ENCODE peak calls at places on chromosomes 5 and 9, in five cellular contexts. One of them, this sample, is unnamed.

GRCh38 chr9:5815421-5815820 is 17.5 kb downstream of the ERMP1 start:
- DNase-seq in progenitor cell of endocrine pancreas: no peak
- DNase-seq in NT2/D1: no peak
- DNase-seq in pancreas: no peak
- DNase-seq in Peyer's patch: no peak
- DNase-seq in this sample: no peak

GRCh38 chr5:142851731-142852130 is 81.6 kb downstream of the ARHGAP26 start:
- DNase-seq in progenitor cell of endocrine pancreas: no peak
- DNase-seq in NT2/D1: no peak
- DNase-seq in pancreas: no peak
- DNase-seq in Peyer's patch: no peak
- DNase-seq in this sample: no peak

GRCh38 chr5:64839936-64840335 is 71.2 kb downstream of the CWC27 start:
- DNase-seq in progenitor cell of endocrine pancreas: no peak
- DNase-seq in NT2/D1: no peak
- DNase-seq in pancreas: no peak
- DNase-seq in Peyer's patch: no peak
- DNase-seq in this sample: no peak

GRCh38 chr5:126917918-126918623 is 112.3 kb downstream of the MARCHF3 start:
- DNase-seq in progenitor cell of endocrine pancreas: peak
- DNase-seq in NT2/D1: no peak
- DNase-seq in pancreas: peak
- DNase-seq in Peyer's patch: no peak
- DNase-seq in this sample: no peak

GRCh38 chr5:110884005-110884404 is 145.2 kb downstream of the SLC25A46 start:
- DNase-seq in progenitor cell of endocrine pancreas: no peak
- DNase-seq in NT2/D1: no peak
- DNase-seq in pancreas: no peak
- DNase-seq in Peyer's patch: no peak
- DNase-seq in this sample: no peak

GRCh38 chr9:127283917-127284316 is 19.3 kb downstream of the GARNL3 start:
- DNase-seq in progenitor cell of endocrine pancreas: no peak
- DNase-seq in NT2/D1: no peak
- DNase-seq in pancreas: no peak
- DNase-seq in Peyer's patch: peak
- DNase-seq in this sample: peak

GRCh38 chr9:13939129-13939528 is 374.8 kb downstream of the NFIB start:
- DNase-seq in progenitor cell of endocrine pancreas: no peak
- DNase-seq in NT2/D1: no peak
- DNase-seq in pancreas: no peak
- DNase-seq in Peyer's patch: no peak
- DNase-seq in this sample: no peak

GRCh38 chr5:180802325-180803180 is at the start of gene MGAT1:
- DNase-seq in progenitor cell of endocrine pancreas: peak
- DNase-seq in NT2/D1: no peak
- DNase-seq in pancreas: peak
- DNase-seq in Peyer's patch: peak
- DNase-seq in this sample: peak

GRCh38 chr5:180162304-180162661 is 46.7 kb downstream of the RASGEF1C start:
- DNase-seq in progenitor cell of endocrine pancreas: no peak
- DNase-seq in NT2/D1: no peak
- DNase-seq in pancreas: no peak
- DNase-seq in Peyer's patch: peak
- DNase-seq in this sample: no peak

GRCh38 chr9:35675732-35676392 is 2.1 kb downstream of the CA9 start:
- DNase-seq in progenitor cell of endocrine pancreas: peak
- DNase-seq in NT2/D1: peak
- DNase-seq in pancreas: no peak
- DNase-seq in Peyer's patch: peak
- DNase-seq in this sample: no peak

GRCh38 chr5:72110401-72111013 is 3.2 kb downstream of the MAP1B start:
- DNase-seq in progenitor cell of endocrine pancreas: no peak
- DNase-seq in NT2/D1: no peak
- DNase-seq in pancreas: no peak
- DNase-seq in Peyer's patch: no peak
- DNase-seq in this sample: no peak

GRCh38 chr5:159645194-159645846 is 271.0 kb upstream of the ADRA1B start:
- DNase-seq in progenitor cell of endocrine pancreas: no peak
- DNase-seq in NT2/D1: no peak
- DNase-seq in pancreas: no peak
- DNase-seq in Peyer's patch: no peak
- DNase-seq in this sample: no peak

GRCh38 chr5:6291961-6292360 is 86.4 kb downstream of the MED10 start:
- DNase-seq in progenitor cell of endocrine pancreas: no peak
- DNase-seq in NT2/D1: peak
- DNase-seq in pancreas: no peak
- DNase-seq in Peyer's patch: no peak
- DNase-seq in this sample: no peak

GRCh38 chr5:181173420-181174342 is 26.3 kb downstream of the OR2V2 start:
- DNase-seq in progenitor cell of endocrine pancreas: no peak
- DNase-seq in NT2/D1: no peak
- DNase-seq in pancreas: no peak
- DNase-seq in Peyer's patch: no peak
- DNase-seq in this sample: peak

GRCh38 chr5:166625210-166625865 is 1666.1 kb upstream of the WWC1 start:
- DNase-seq in progenitor cell of endocrine pancreas: no peak
- DNase-seq in NT2/D1: no peak
- DNase-seq in pancreas: no peak
- DNase-seq in Peyer's patch: no peak
- DNase-seq in this sample: no peak

GRCh38 chr9:87123830-87124229 is 176.5 kb upstream of the GAS1 start:
- DNase-seq in progenitor cell of endocrine pancreas: no peak
- DNase-seq in NT2/D1: no peak
- DNase-seq in pancreas: no peak
- DNase-seq in Peyer's patch: no peak
- DNase-seq in this sample: no peak

GRCh38 chr9:129773262-129774048 is 20.6 kb upstream of the PTGES start:
- DNase-seq in progenitor cell of endocrine pancreas: no peak
- DNase-seq in NT2/D1: no peak
- DNase-seq in pancreas: peak
- DNase-seq in Peyer's patch: peak
- DNase-seq in this sample: no peak

GRCh38 chr5:6359941-6360683 is 18.2 kb downstream of the MED10 start:
- DNase-seq in progenitor cell of endocrine pancreas: no peak
- DNase-seq in NT2/D1: no peak
- DNase-seq in pancreas: no peak
- DNase-seq in Peyer's patch: no peak
- DNase-seq in this sample: no peak

GRCh38 chr5:90418214-90418613 is 8.7 kb upstream of the CETN3 start:
- DNase-seq in progenitor cell of endocrine pancreas: no peak
- DNase-seq in NT2/D1: no peak
- DNase-seq in pancreas: no peak
- DNase-seq in Peyer's patch: no peak
- DNase-seq in this sample: no peak

GRCh38 chr9:98801562-98801961 is 5.2 kb upstream of the ANKS6 start:
- DNase-seq in progenitor cell of endocrine pancreas: no peak
- DNase-seq in NT2/D1: no peak
- DNase-seq in pancreas: no peak
- DNase-seq in Peyer's patch: no peak
- DNase-seq in this sample: no peak

GRCh38 chr5:83701886-83702285 is 18.8 kb downstream of the HAPLN1 start:
- DNase-seq in progenitor cell of endocrine pancreas: no peak
- DNase-seq in NT2/D1: no peak
- DNase-seq in pancreas: no peak
- DNase-seq in Peyer's patch: no peak
- DNase-seq in this sample: no peak

GRCh38 chr9:91896513-91897121 is 53.4 kb downstream of the ROR2 start:
- DNase-seq in progenitor cell of endocrine pancreas: no peak
- DNase-seq in NT2/D1: no peak
- DNase-seq in pancreas: peak
- DNase-seq in Peyer's patch: no peak
- DNase-seq in this sample: no peak

GRCh38 chr9:131046581-131047202 is 37.7 kb downstream of the LAMC3 start:
- DNase-seq in progenitor cell of endocrine pancreas: peak
- DNase-seq in NT2/D1: peak
- DNase-seq in pancreas: peak
- DNase-seq in Peyer's patch: peak
- DNase-seq in this sample: peak

GRCh38 chr5:83927140-83927733 is 206.6 kb upstream of the HAPLN1 start:
- DNase-seq in progenitor cell of endocrine pancreas: peak
- DNase-seq in NT2/D1: peak
- DNase-seq in pancreas: peak
- DNase-seq in Peyer's patch: peak
- DNase-seq in this sample: no peak

GRCh38 chr9:131776473-131776872 is 36.6 kb upstream of the RAPGEF1 start:
- DNase-seq in progenitor cell of endocrine pancreas: peak
- DNase-seq in NT2/D1: peak
- DNase-seq in pancreas: no peak
- DNase-seq in Peyer's patch: no peak
- DNase-seq in this sample: no peak

GRCh38 chr9:16213781-16214515 is 656.5 kb downstream of the BNC2 start:
- DNase-seq in progenitor cell of endocrine pancreas: no peak
- DNase-seq in NT2/D1: no peak
- DNase-seq in pancreas: peak
- DNase-seq in Peyer's patch: peak
- DNase-seq in this sample: no peak

GRCh38 chr9:1050125-1050895 is at the start of gene DMRT2:
- DNase-seq in progenitor cell of endocrine pancreas: peak
- DNase-seq in NT2/D1: no peak
- DNase-seq in pancreas: peak
- DNase-seq in Peyer's patch: peak
- DNase-seq in this sample: no peak